ENCODE peak calls at places on chromosomes 13 and 19, in four cellular contexts. P, Q, Y and M are unnamed samples.
A peak's percentile ranks its signal among the peaks of the same experiment; 100 is the strongest.

GRCh38 chr19:18122860-18123795 is 25.6 kb downstream of the MAST3 start:
- DNase-seq in P (no peak), Q (no peak), Y (no peak), M (no peak)

GRCh38 chr13:71751074-71751473 is 115.9 kb downstream of the DACH1 start:
- DNase-seq in P (no peak), Q (no peak), Y (no peak), M (no peak)

GRCh38 chr13:95740921-95741320 is 64.0 kb downstream of the DNAJC3 start:
- DNase-seq in P (no peak), Q (no peak), Y (no peak), M (no peak)

GRCh38 chr19:18744019-18744418 is 47.1 kb downstream of the COMP start:
- DNase-seq in P (no peak), Q (no peak), Y (no peak), M (no peak)

GRCh38 chr13:27619093-27619705 is 1.1 kb downstream of the LNX2 start:
- DNase-seq in P (no peak), Q (no peak), Y (no peak), M (no peak)

GRCh38 chr19:1658446-1659433 is 6.3 kb upstream of the TCF3 start:
- DNase-seq in P (no peak), Q (no peak), Y (no peak), M (no peak)

GRCh38 chr13:44732503-44733098 is 156.5 kb upstream of the TSC22D1 start:
- DNase-seq in P (no peak), Q (no peak), Y (no peak), M (peak; percentile 71)

GRCh38 chr13:49457221-49457620 is 13.1 kb downstream of the SETDB2 start:
- DNase-seq in P (no peak), Q (no peak), Y (no peak), M (no peak)

GRCh38 chr13:79354285-79354684 is 51.8 kb downstream of the RBM26 start:
- DNase-seq in P (no peak), Q (no peak), Y (no peak), M (no peak)

GRCh38 chr13:76969488-76970365 is 21.4 kb downstream of the ACOD1 start:
- DNase-seq in P (no peak), Q (no peak), Y (no peak), M (no peak)

GRCh38 chr13:44504146-44504545 is 72.0 kb downstream of the TSC22D1 start:
- DNase-seq in P (no peak), Q (no peak), Y (no peak), M (no peak)

GRCh38 chr13:102697929-102698648 is 3.2 kb upstream of the METTL21C start:
- DNase-seq in P (no peak), Q (no peak), Y (no peak), M (no peak)

GRCh38 chr13:50531917-50532899 is 311.3 kb downstream of the DLEU7 start:
- DNase-seq in P (no peak), Q (no peak), Y (no peak), M (no peak)

GRCh38 chr13:38685974-38686571 is 804 bp upstream of the FREM2 start:
- DNase-seq in P (peak; percentile 5), Q (no peak), Y (no peak), M (no peak)

GRCh38 chr13:107832521-107833095 is 382.7 kb downstream of the LIG4 start:
- DNase-seq in P (no peak), Q (no peak), Y (no peak), M (no peak)

DNA sequence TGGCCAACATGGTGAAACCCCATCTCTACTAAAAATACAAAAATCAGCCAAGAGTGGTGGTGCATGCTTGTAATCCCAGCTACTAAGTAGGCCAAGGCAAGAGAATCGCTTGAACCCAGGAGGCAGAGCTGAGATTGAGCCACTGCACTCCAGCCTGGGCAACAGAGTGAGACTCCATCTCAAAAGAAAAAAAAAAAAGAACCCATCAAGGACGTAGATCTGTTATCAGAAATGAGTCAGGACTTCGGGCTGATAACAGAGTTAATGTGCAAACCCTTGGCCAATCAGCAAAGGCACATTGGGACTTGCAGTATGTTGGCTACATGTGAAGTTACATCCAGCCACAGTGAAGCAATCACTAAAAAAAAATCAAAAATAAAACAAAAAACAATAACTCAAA is 4.8 kb upstream of the LGALS7B start:
- DNase-seq in P (no peak), Q (peak; percentile 5), Y (no peak), M (no peak)
- H3K27me3 ChIP-seq in P (no peaks in the 10 kb centered on the region), Q (no peaks in the 10 kb centered on the region), Y (peaks cover 8% of the 10 kb centered on the region), M (no peaks in the 10 kb centered on the region)

GRCh38 chr19:6271721-6272410 is 7.9 kb downstream of the MLLT1 start:
- DNase-seq in P (peak; percentile 72), Q (peak; percentile 94), Y (peak; percentile 64), M (peak; percentile 68)

GRCh38 chr19:6269101-6269886 is 10.5 kb downstream of the MLLT1 start:
- DNase-seq in P (no peak), Q (no peak), Y (no peak), M (no peak)

GRCh38 chr19:6270076-6270745 is 9.6 kb downstream of the MLLT1 start:
- DNase-seq in P (no peak), Q (peak; percentile 79), Y (no peak), M (no peak)

GRCh38 chr19:6271251-6271650 is 8.5 kb downstream of the MLLT1 start:
- DNase-seq in P (no peak), Q (no peak), Y (no peak), M (no peak)

DNA sequence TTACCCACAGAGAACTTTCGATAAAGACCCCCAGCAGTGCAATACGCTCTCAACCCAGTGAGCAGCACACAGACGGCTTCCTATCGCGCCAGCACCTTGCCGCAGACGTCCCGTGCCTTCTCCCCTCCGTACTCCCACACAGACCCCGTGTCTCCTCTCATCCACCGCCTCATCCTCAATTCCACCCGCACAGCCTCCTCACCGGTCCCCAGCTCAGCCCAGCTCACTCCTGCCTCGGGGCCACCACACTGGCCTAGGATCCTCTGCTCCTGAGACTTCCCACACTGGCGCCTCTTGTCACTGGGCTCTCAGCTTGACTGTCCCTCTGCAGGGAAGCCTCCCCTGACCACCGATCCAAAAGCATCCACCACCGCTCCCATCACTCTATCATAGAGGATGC is 9.0 kb downstream of the MLLT1 start:
- DNase-seq in P (no peak), Q (no peak), Y (no peak), M (no peak)
- H3K36me3 ChIP-seq in P (peaks cover 56% of the 10 kb centered on the region), Q (no peaks in the 10 kb centered on the region), Y (peaks cover 13% of the 10 kb centered on the region), M (peaks cover 48% of the 10 kb centered on the region)

GRCh38 chr19:11848594-11849263 is at the start of gene ZNF439:
- DNase-seq in P (peak; percentile 22), Q (peak; percentile 87), Y (peak; percentile 95), M (peak; percentile 91)
- TF ChIP-seq POLR2A in P (no peak), Q (no peak), Y (peak; percentile 68), M (no peak)

DNA sequence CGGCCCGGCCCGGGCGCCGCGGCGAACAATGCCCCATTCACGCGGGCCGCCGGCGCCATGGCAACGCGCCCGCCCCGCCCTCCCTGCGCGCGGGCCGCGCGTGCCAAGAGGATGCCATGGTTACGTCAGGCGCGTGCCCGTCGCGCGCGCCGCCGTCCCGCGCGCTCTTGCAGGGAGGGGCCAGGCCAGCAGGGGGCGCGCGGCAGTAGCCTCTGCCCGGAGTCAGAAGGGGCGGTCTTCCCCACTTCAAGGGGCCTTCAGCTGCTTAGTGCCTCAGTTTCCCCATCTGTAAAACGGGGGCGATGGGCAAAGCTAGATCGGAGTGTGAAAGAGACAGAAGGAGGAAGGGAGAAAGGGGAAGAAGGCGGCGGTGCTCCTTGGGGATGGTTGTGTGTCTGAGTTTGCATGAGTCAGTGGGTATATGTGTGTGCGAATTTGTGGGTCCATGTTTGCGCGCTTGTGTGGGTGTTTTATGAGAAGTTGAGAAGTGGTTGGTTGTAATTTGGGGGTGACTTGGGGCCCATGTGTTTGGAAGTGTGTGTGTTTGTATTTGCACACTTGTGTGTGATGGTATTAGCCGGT is 11.6 kb upstream of the NFIX start:
- DNase-seq in P (peak; percentile 79), Q (peak; percentile 81), Y (peak; percentile 85), M (peak; percentile 86)
- H3K27me3 ChIP-seq in P (no peaks in the 10 kb centered on the region), Q (no peaks in the 10 kb centered on the region), Y (no peaks in the 10 kb centered on the region), M (no peaks in the 10 kb centered on the region)

DNA sequence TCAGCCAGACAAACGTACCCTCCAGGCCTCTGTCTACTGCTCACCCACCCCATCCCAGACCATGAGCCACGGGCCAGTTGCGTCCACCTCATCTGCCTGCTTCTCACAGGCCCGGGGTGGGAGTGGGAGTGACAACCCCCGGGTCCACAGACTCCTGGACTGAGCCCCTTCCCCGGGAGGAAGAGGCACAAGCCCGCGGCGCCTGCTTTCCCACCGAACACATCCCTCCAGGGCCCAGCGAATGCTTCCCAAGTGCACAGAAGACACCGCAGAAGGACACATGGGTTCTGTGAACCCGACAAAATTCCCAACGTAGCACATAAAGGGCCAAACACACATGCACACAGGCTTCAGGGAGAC is 18.0 kb upstream of the PLPP2 start:
- DNase-seq in P (no peak), Q (no peak), Y (no peak), M (peak; percentile 24)
- H3K36me3 ChIP-seq in P (peaks cover 69% of the 10 kb centered on the region), Q (peaks cover 5% of the 10 kb centered on the region), Y (no peaks in the 10 kb centered on the region), M (peaks cover 90% of the 10 kb centered on the region)